ENCODE peak calls at places on chromosomes 1 and 21, in six cellular contexts. A, K, N, I, X and G are unnamed samples.

GRCh38 chr21:22120616-22121266 is 1122.5 kb downstream of the NCAM2 start:
- DNase-seq in A (peak; percentile 48), K (no peak), N (no peak), I (peak; percentile 39), X (no peak), G (no peak)

GRCh38 chr1:41448831-41449230 is 35.7 kb downstream of the EDN2 start:
- DNase-seq in A (no peak), K (no peak), N (no peak), I (no peak), X (no peak), G (no peak)

GRCh38 chr1:224637510-224637909 is 21.4 kb downstream of the CNIH3 start:
- DNase-seq in A (no peak), K (no peak), N (no peak), I (no peak), X (no peak), G (no peak)

GRCh38 chr1:62006690-62007089 is 188.0 kb upstream of the L1TD1 start:
- DNase-seq in A (no peak), K (no peak), N (no peak), I (no peak), X (no peak), G (no peak)

GRCh38 chr1:168621356-168621755 is 45.0 kb downstream of the XCL1 start:
- DNase-seq in A (no peak), K (no peak), N (no peak), I (no peak), X (no peak), G (no peak)

GRCh38 chr1:211329764-211330201 is 3.1 kb downstream of the TRAF5 start:
- DNase-seq in A (peak; percentile 33), K (no peak), N (no peak), I (no peak), X (no peak), G (no peak)

GRCh38 chr1:181936768-181937581 is 124.5 kb downstream of the ZNF648 start:
- DNase-seq in A (peak; percentile 84), K (peak; percentile 47), N (peak; percentile 57), I (peak; percentile 82), X (peak; percentile 86), G (peak; percentile 77)

GRCh38 chr1:232620356-232620841 is 9.5 kb downstream of the SIPA1L2 start:
- DNase-seq in A (no peak), K (peak; percentile 71), N (no peak), I (peak; percentile 8), X (no peak), G (no peak)

GRCh38 chr1:165542647-165543046 is 1.2 kb upstream of the LRRC52 start:
- DNase-seq in A (no peak), K (no peak), N (no peak), I (no peak), X (no peak), G (no peak)

GRCh38 chr1:201395936-201396335 is 3.2 kb downstream of the LAD1 start:
- DNase-seq in A (no peak), K (no peak), N (no peak), I (no peak), X (no peak), G (no peak)

GRCh38 chr1:95018602-95019369 is 54.0 kb downstream of the ALG14 start:
- DNase-seq in A (no peak), K (no peak), N (no peak), I (no peak), X (no peak), G (no peak)

GRCh38 chr1:233668146-233668724 is 54.3 kb downstream of the KCNK1 start:
- DNase-seq in A (no peak), K (no peak), N (no peak), I (no peak), X (no peak), G (no peak)

GRCh38 chr1:236868625-236869467 is 73.8 kb downstream of the MTR start:
- DNase-seq in A (no peak), K (peak; percentile 53), N (peak; percentile 60), I (peak; percentile 80), X (peak; percentile 17), G (peak; percentile 51)

GRCh38 chr1:9413143-9413876 is 120.6 kb downstream of the SPSB1 start:
- DNase-seq in A (peak; percentile 59), K (peak; percentile 46), N (no peak), I (peak; percentile 61), X (peak; percentile 89), G (peak; percentile 56)

GRCh38 chr1:64042331-64043100 is 160.9 kb upstream of the UBE2U start:
- DNase-seq in A (no peak), K (no peak), N (no peak), I (no peak), X (no peak), G (no peak)

GRCh38 chr21:41877901-41878830 is 978 bp downstream of the PRDM15 start:
- DNase-seq in A (no peak), K (peak; percentile 70), N (no peak), I (peak; percentile 73), X (no peak), G (no peak)

DNA sequence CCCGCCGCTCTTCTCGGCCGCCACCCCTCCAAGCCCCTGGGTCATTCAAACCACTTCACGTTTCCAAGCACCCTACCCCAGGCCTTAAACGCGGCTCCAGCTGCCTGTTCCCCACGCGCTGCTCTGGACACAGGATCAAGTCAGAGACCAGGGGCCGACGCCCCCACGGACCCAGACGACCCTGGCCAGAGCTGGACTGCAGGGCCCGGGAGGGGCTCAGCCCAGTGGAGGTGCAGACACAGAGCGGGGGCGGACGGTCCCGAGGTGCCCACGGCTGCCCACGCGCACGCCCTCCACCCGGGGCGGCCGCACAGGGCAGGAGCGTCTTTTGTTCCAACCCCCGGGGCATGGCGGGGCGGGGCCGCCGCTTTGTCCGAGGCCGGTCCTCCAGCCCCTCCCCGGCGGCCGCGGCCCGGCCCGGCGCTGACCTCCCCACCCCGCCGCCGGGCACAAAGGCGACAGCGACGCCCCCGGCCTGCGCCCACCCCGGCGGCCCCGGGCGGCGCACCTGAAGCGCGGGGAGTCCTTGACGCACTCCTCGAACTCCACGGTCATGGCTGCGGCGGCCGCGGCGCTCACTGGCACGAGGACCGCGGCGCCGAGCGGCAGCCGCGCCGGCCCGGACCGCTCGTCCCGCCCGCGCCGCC is 346 bp downstream of the ACAP3 start:
- DNase-seq in A (no peak), K (no peak), N (no peak), I (peak; percentile 71), X (no peak), G (no peak)
- TF ChIP-seq RAD21 in A (no peak), K (no peak), N (no peak), I (no peak), X (no peak), G (no peak)

GRCh38 chr1:228985661-228986060 is 250.4 kb downstream of the RHOU start:
- DNase-seq in A (no peak), K (no peak), N (no peak), I (no peak), X (no peak), G (no peak)
- H3K4me1 ChIP-seq in A (peaks cover 2% of the 10 kb centered on the region), K (no peaks in the 10 kb centered on the region), N (peaks cover 48% of the 10 kb centered on the region), I (peaks cover 3% of the 10 kb centered on the region), X (no peaks in the 10 kb centered on the region), G (no peaks in the 10 kb centered on the region)

DNA sequence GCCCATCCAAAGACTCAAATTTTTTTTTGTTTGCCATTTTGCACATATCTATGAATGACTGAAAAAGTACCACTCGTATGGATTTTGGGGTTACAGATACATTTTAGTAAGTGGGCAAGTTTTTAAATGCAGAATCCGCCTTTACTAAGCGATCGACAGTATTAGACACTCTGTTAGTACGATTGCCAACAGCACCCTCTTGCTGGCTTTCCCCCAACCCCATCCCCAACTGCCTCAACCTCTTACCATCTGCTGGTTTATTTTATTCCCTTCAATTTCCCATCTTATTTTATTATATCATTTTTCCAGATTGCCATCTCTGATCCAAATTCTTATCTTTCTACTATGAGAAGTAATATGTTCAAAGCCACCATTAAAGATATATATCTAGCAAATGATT is 244.8 kb downstream of the LRRIQ3 start:
- DNase-seq in A (no peak), K (no peak), N (no peak), I (no peak), X (no peak), G (no peak)
- TF ChIP-seq JUND in A (no peak), K (no peak), N (no peak), I (no peak), X (no peak), G (no peak)

DNA sequence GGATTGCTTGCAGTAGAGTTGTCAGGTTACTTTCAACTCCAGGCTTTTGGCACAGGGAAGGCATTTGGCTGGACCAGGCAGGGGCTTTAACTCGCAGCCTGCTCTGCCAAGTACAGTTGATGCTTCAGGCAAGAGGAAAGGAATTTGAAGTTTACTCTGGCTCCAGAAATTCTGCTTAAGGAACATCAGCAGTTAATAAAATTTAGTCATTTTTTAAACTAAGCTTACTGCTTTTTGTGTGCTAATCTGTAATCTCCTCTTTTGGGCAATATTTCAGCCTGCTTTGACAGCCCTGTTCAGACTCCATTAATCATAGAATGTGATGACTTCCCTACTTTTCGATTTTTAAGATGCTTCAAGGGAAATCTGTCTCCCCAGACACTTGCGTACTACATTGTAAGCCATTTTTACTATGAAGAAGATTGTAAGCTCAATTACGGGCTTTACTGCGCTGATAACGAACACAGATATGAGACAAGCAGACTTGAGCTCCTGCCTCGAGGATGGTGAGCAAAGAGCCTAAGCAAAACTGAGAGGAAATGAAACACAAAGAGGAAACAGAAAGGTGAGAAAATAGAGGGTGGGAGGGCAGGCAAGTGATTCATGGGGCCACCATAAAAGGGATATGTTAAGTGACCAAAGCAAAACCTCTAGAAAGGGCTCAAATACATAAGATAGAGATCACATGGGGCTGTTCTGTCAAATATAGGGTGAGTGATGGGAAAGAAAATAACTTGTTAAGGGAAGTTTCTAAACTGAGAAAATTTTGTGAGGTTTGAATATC is 76.6 kb upstream of the VAV3 start:
- DNase-seq in A (no peak), K (no peak), N (no peak), I (no peak), X (no peak), G (no peak)
- TF ChIP-seq RAD21 in A (no peak), K (no peak), N (no peak), I (no peak), X (no peak), G (no peak)

GRCh38 chr21:46376856-46377453 is 53.0 kb downstream of the PCNT start:
- DNase-seq in A (no peak), K (no peak), N (no peak), I (no peak), X (no peak), G (no peak)
- H3K4me1 ChIP-seq in A (peaks cover 6% of the 10 kb centered on the region), K (no peaks in the 10 kb centered on the region), N (no peaks in the 10 kb centered on the region), I (peaks cover 13% of the 10 kb centered on the region), X (peaks cover under 1% of the 10 kb centered on the region), G (no peaks in the 10 kb centered on the region)